ENCODE peak calls at places on chromosome 7, in ten cellular contexts. One of them, this sample, is unnamed.

GRCh38 chr7:100435401-100436304 is 644 bp downstream of the PPP1R35 start:
- DNase-seq in activated CD4-positive, alpha-beta T cell treated with anti-CD3 and anti-CD28 coated beads, Interleukin-2, amount 50 U/mL, for 1 hour: peak
- DNase-seq in brain microvascular endothelial cell: no peak
- DNase-seq in activated gamma-delta T cell: peak
- DNase-seq in GDM1: no peak
- DNase-seq in occipital lobe: no peak
- DNase-seq in hepatic stellate cell: peak
- DNase-seq in AG08395: no peak
- DNase-seq in HS-5: no peak
- DNase-seq in NCI-H146: peak
- DNase-seq in this sample: peak

GRCh38 chr7:15784694-15785030 is 98.2 kb upstream of the MEOX2 start:
- DNase-seq in activated CD4-positive, alpha-beta T cell treated with anti-CD3 and anti-CD28 coated beads, Interleukin-2, amount 50 U/mL, for 1 hour: no peak
- DNase-seq in brain microvascular endothelial cell: no peak
- DNase-seq in activated gamma-delta T cell: no peak
- DNase-seq in GDM1: no peak
- DNase-seq in occipital lobe: no peak
- DNase-seq in hepatic stellate cell: no peak
- DNase-seq in AG08395: no peak
- DNase-seq in HS-5: no peak
- DNase-seq in NCI-H146: no peak
- DNase-seq in this sample: no peak

GRCh38 chr7:88312061-88312663 is 5.5 kb upstream of the STEAP4 start:
- DNase-seq in activated CD4-positive, alpha-beta T cell treated with anti-CD3 and anti-CD28 coated beads, Interleukin-2, amount 50 U/mL, for 1 hour: no peak
- DNase-seq in brain microvascular endothelial cell: no peak
- DNase-seq in activated gamma-delta T cell: no peak
- DNase-seq in GDM1: no peak
- DNase-seq in occipital lobe: no peak
- DNase-seq in hepatic stellate cell: no peak
- DNase-seq in AG08395: peak
- DNase-seq in HS-5: peak
- DNase-seq in NCI-H146: no peak
- DNase-seq in this sample: no peak

GRCh38 chr7:2279873-2280272 is 34.4 kb downstream of the SNX8 start:
- DNase-seq in activated CD4-positive, alpha-beta T cell treated with anti-CD3 and anti-CD28 coated beads, Interleukin-2, amount 50 U/mL, for 1 hour: no peak
- DNase-seq in brain microvascular endothelial cell: no peak
- DNase-seq in activated gamma-delta T cell: no peak
- DNase-seq in GDM1: no peak
- DNase-seq in occipital lobe: no peak
- DNase-seq in hepatic stellate cell: no peak
- DNase-seq in AG08395: no peak
- DNase-seq in HS-5: no peak
- DNase-seq in NCI-H146: no peak
- DNase-seq in this sample: no peak

GRCh38 chr7:66379761-66380160 is 174.6 kb downstream of the TPST1 start:
- DNase-seq in activated CD4-positive, alpha-beta T cell treated with anti-CD3 and anti-CD28 coated beads, Interleukin-2, amount 50 U/mL, for 1 hour: no peak
- DNase-seq in brain microvascular endothelial cell: peak
- DNase-seq in activated gamma-delta T cell: no peak
- DNase-seq in GDM1: no peak
- DNase-seq in occipital lobe: no peak
- DNase-seq in hepatic stellate cell: no peak
- DNase-seq in AG08395: no peak
- DNase-seq in HS-5: peak
- DNase-seq in NCI-H146: no peak
- DNase-seq in this sample: no peak

GRCh38 chr7:84722086-84722485 is 464.8 kb downstream of the SEMA3D start:
- DNase-seq in activated CD4-positive, alpha-beta T cell treated with anti-CD3 and anti-CD28 coated beads, Interleukin-2, amount 50 U/mL, for 1 hour: no peak
- DNase-seq in brain microvascular endothelial cell: peak
- DNase-seq in activated gamma-delta T cell: no peak
- DNase-seq in GDM1: no peak
- DNase-seq in occipital lobe: no peak
- DNase-seq in hepatic stellate cell: no peak
- DNase-seq in AG08395: peak
- DNase-seq in HS-5: peak
- DNase-seq in NCI-H146: no peak
- DNase-seq in this sample: no peak

GRCh38 chr7:108189733-108190388 is 59.7 kb upstream of the LAMB4 start:
- DNase-seq in activated CD4-positive, alpha-beta T cell treated with anti-CD3 and anti-CD28 coated beads, Interleukin-2, amount 50 U/mL, for 1 hour: no peak
- DNase-seq in brain microvascular endothelial cell: no peak
- DNase-seq in activated gamma-delta T cell: no peak
- DNase-seq in GDM1: no peak
- DNase-seq in occipital lobe: no peak
- DNase-seq in hepatic stellate cell: no peak
- DNase-seq in AG08395: no peak
- DNase-seq in HS-5: no peak
- DNase-seq in NCI-H146: no peak
- DNase-seq in this sample: no peak

GRCh38 chr7:20030915-20031362 is 186.2 kb downstream of the MACC1 start:
- DNase-seq in activated CD4-positive, alpha-beta T cell treated with anti-CD3 and anti-CD28 coated beads, Interleukin-2, amount 50 U/mL, for 1 hour: no peak
- DNase-seq in brain microvascular endothelial cell: peak
- DNase-seq in activated gamma-delta T cell: no peak
- DNase-seq in GDM1: no peak
- DNase-seq in occipital lobe: no peak
- DNase-seq in hepatic stellate cell: no peak
- DNase-seq in AG08395: peak
- DNase-seq in HS-5: peak
- DNase-seq in NCI-H146: no peak
- DNase-seq in this sample: no peak

GRCh38 chr7:83347836-83348482 is 185.3 kb upstream of the PCLO start:
- DNase-seq in activated CD4-positive, alpha-beta T cell treated with anti-CD3 and anti-CD28 coated beads, Interleukin-2, amount 50 U/mL, for 1 hour: no peak
- DNase-seq in brain microvascular endothelial cell: peak
- DNase-seq in activated gamma-delta T cell: no peak
- DNase-seq in GDM1: no peak
- DNase-seq in occipital lobe: no peak
- DNase-seq in hepatic stellate cell: peak
- DNase-seq in AG08395: peak
- DNase-seq in HS-5: peak
- DNase-seq in NCI-H146: no peak
- DNase-seq in this sample: no peak

GRCh38 chr7:39754326-39755120 is 131.2 kb downstream of the RALA start:
- DNase-seq in activated CD4-positive, alpha-beta T cell treated with anti-CD3 and anti-CD28 coated beads, Interleukin-2, amount 50 U/mL, for 1 hour: no peak
- DNase-seq in brain microvascular endothelial cell: peak
- DNase-seq in activated gamma-delta T cell: no peak
- DNase-seq in GDM1: no peak
- DNase-seq in occipital lobe: no peak
- DNase-seq in hepatic stellate cell: peak
- DNase-seq in AG08395: peak
- DNase-seq in HS-5: no peak
- DNase-seq in NCI-H146: no peak
- DNase-seq in this sample: no peak

GRCh38 chr7:142626420-142627035 is 122.7 kb upstream of the PRSS1 start:
- DNase-seq in activated CD4-positive, alpha-beta T cell treated with anti-CD3 and anti-CD28 coated beads, Interleukin-2, amount 50 U/mL, for 1 hour: peak
- DNase-seq in brain microvascular endothelial cell: peak
- DNase-seq in activated gamma-delta T cell: no peak
- DNase-seq in GDM1: peak
- DNase-seq in occipital lobe: no peak
- DNase-seq in hepatic stellate cell: peak
- DNase-seq in AG08395: peak
- DNase-seq in HS-5: no peak
- DNase-seq in NCI-H146: peak
- DNase-seq in this sample: peak

GRCh38 chr7:149716007-149716931 is 57.1 kb downstream of the ZNF467 start:
- DNase-seq in activated CD4-positive, alpha-beta T cell treated with anti-CD3 and anti-CD28 coated beads, Interleukin-2, amount 50 U/mL, for 1 hour: no peak
- DNase-seq in brain microvascular endothelial cell: no peak
- DNase-seq in activated gamma-delta T cell: no peak
- DNase-seq in GDM1: no peak
- DNase-seq in occipital lobe: no peak
- DNase-seq in hepatic stellate cell: no peak
- DNase-seq in AG08395: no peak
- DNase-seq in HS-5: no peak
- DNase-seq in NCI-H146: no peak
- DNase-seq in this sample: no peak

GRCh38 chr7:116988363-116988989 is 35.2 kb downstream of the ST7 start:
- DNase-seq in activated CD4-positive, alpha-beta T cell treated with anti-CD3 and anti-CD28 coated beads, Interleukin-2, amount 50 U/mL, for 1 hour: no peak
- DNase-seq in brain microvascular endothelial cell: no peak
- DNase-seq in activated gamma-delta T cell: no peak
- DNase-seq in GDM1: no peak
- DNase-seq in occipital lobe: no peak
- DNase-seq in hepatic stellate cell: no peak
- DNase-seq in AG08395: peak
- DNase-seq in HS-5: no peak
- DNase-seq in NCI-H146: peak
- DNase-seq in this sample: no peak

GRCh38 chr7:2299131-2299829 is 15.0 kb downstream of the SNX8 start:
- DNase-seq in activated CD4-positive, alpha-beta T cell treated with anti-CD3 and anti-CD28 coated beads, Interleukin-2, amount 50 U/mL, for 1 hour: no peak
- DNase-seq in brain microvascular endothelial cell: peak
- DNase-seq in activated gamma-delta T cell: no peak
- DNase-seq in GDM1: no peak
- DNase-seq in occipital lobe: no peak
- DNase-seq in hepatic stellate cell: peak
- DNase-seq in AG08395: peak
- DNase-seq in HS-5: no peak
- DNase-seq in NCI-H146: no peak
- DNase-seq in this sample: no peak

GRCh38 chr7:116226664-116227063 is 16.3 kb downstream of the TES start:
- DNase-seq in activated CD4-positive, alpha-beta T cell treated with anti-CD3 and anti-CD28 coated beads, Interleukin-2, amount 50 U/mL, for 1 hour: no peak
- DNase-seq in brain microvascular endothelial cell: no peak
- DNase-seq in activated gamma-delta T cell: no peak
- DNase-seq in GDM1: no peak
- DNase-seq in occipital lobe: no peak
- DNase-seq in hepatic stellate cell: no peak
- DNase-seq in AG08395: no peak
- DNase-seq in HS-5: no peak
- DNase-seq in NCI-H146: no peak
- DNase-seq in this sample: no peak

GRCh38 chr7:636396-636795 is 90.1 kb upstream of the DNAAF5 start:
- DNase-seq in activated CD4-positive, alpha-beta T cell treated with anti-CD3 and anti-CD28 coated beads, Interleukin-2, amount 50 U/mL, for 1 hour: peak
- DNase-seq in brain microvascular endothelial cell: peak
- DNase-seq in activated gamma-delta T cell: no peak
- DNase-seq in GDM1: peak
- DNase-seq in occipital lobe: no peak
- DNase-seq in hepatic stellate cell: peak
- DNase-seq in AG08395: peak
- DNase-seq in HS-5: no peak
- DNase-seq in NCI-H146: no peak
- DNase-seq in this sample: peak

GRCh38 chr7:8564296-8564695 is 130.9 kb downstream of the NXPH1 start:
- DNase-seq in activated CD4-positive, alpha-beta T cell treated with anti-CD3 and anti-CD28 coated beads, Interleukin-2, amount 50 U/mL, for 1 hour: no peak
- DNase-seq in brain microvascular endothelial cell: no peak
- DNase-seq in activated gamma-delta T cell: no peak
- DNase-seq in GDM1: no peak
- DNase-seq in occipital lobe: no peak
- DNase-seq in hepatic stellate cell: no peak
- DNase-seq in AG08395: no peak
- DNase-seq in HS-5: no peak
- DNase-seq in NCI-H146: no peak
- DNase-seq in this sample: no peak

GRCh38 chr7:129433823-129434171 is 435 bp upstream of the STRIP2 start:
- DNase-seq in activated CD4-positive, alpha-beta T cell treated with anti-CD3 and anti-CD28 coated beads, Interleukin-2, amount 50 U/mL, for 1 hour: no peak
- DNase-seq in brain microvascular endothelial cell: no peak
- DNase-seq in activated gamma-delta T cell: no peak
- DNase-seq in GDM1: no peak
- DNase-seq in occipital lobe: no peak
- DNase-seq in hepatic stellate cell: no peak
- DNase-seq in AG08395: peak
- DNase-seq in HS-5: no peak
- DNase-seq in NCI-H146: no peak
- DNase-seq in this sample: no peak

GRCh38 chr7:19290066-19290465 is 144.8 kb upstream of the FERD3L start:
- DNase-seq in activated CD4-positive, alpha-beta T cell treated with anti-CD3 and anti-CD28 coated beads, Interleukin-2, amount 50 U/mL, for 1 hour: no peak
- DNase-seq in brain microvascular endothelial cell: no peak
- DNase-seq in activated gamma-delta T cell: no peak
- DNase-seq in GDM1: no peak
- DNase-seq in occipital lobe: no peak
- DNase-seq in hepatic stellate cell: no peak
- DNase-seq in AG08395: no peak
- DNase-seq in HS-5: no peak
- DNase-seq in NCI-H146: no peak
- DNase-seq in this sample: no peak

GRCh38 chr7:66043681-66044497 is 31.7 kb upstream of the ASL start:
- DNase-seq in activated CD4-positive, alpha-beta T cell treated with anti-CD3 and anti-CD28 coated beads, Interleukin-2, amount 50 U/mL, for 1 hour: peak
- DNase-seq in brain microvascular endothelial cell: no peak
- DNase-seq in activated gamma-delta T cell: no peak
- DNase-seq in GDM1: no peak
- DNase-seq in occipital lobe: peak
- DNase-seq in hepatic stellate cell: peak
- DNase-seq in AG08395: peak
- DNase-seq in HS-5: no peak
- DNase-seq in NCI-H146: peak
- DNase-seq in this sample: peak

GRCh38 chr7:95375591-95376294 is 20.4 kb downstream of the PON3 start:
- DNase-seq in activated CD4-positive, alpha-beta T cell treated with anti-CD3 and anti-CD28 coated beads, Interleukin-2, amount 50 U/mL, for 1 hour: no peak
- DNase-seq in brain microvascular endothelial cell: no peak
- DNase-seq in activated gamma-delta T cell: no peak
- DNase-seq in GDM1: no peak
- DNase-seq in occipital lobe: no peak
- DNase-seq in hepatic stellate cell: no peak
- DNase-seq in AG08395: no peak
- DNase-seq in HS-5: no peak
- DNase-seq in NCI-H146: no peak
- DNase-seq in this sample: no peak

GRCh38 chr7:103729026-103729425 is 260.4 kb downstream of the RELN start:
- DNase-seq in activated CD4-positive, alpha-beta T cell treated with anti-CD3 and anti-CD28 coated beads, Interleukin-2, amount 50 U/mL, for 1 hour: no peak
- DNase-seq in brain microvascular endothelial cell: no peak
- DNase-seq in activated gamma-delta T cell: no peak
- DNase-seq in GDM1: no peak
- DNase-seq in occipital lobe: no peak
- DNase-seq in hepatic stellate cell: no peak
- DNase-seq in AG08395: no peak
- DNase-seq in HS-5: no peak
- DNase-seq in NCI-H146: no peak
- DNase-seq in this sample: no peak

GRCh38 chr7:130721486-130722277 is 12.3 kb downstream of the KLF14 start:
- DNase-seq in activated CD4-positive, alpha-beta T cell treated with anti-CD3 and anti-CD28 coated beads, Interleukin-2, amount 50 U/mL, for 1 hour: no peak
- DNase-seq in brain microvascular endothelial cell: peak
- DNase-seq in activated gamma-delta T cell: no peak
- DNase-seq in GDM1: no peak
- DNase-seq in occipital lobe: peak
- DNase-seq in hepatic stellate cell: peak
- DNase-seq in AG08395: peak
- DNase-seq in HS-5: no peak
- DNase-seq in NCI-H146: peak
- DNase-seq in this sample: no peak

GRCh38 chr7:8638076-8638475 is 204.7 kb downstream of the NXPH1 start:
- DNase-seq in activated CD4-positive, alpha-beta T cell treated with anti-CD3 and anti-CD28 coated beads, Interleukin-2, amount 50 U/mL, for 1 hour: no peak
- DNase-seq in brain microvascular endothelial cell: no peak
- DNase-seq in activated gamma-delta T cell: no peak
- DNase-seq in GDM1: no peak
- DNase-seq in occipital lobe: no peak
- DNase-seq in hepatic stellate cell: no peak
- DNase-seq in AG08395: no peak
- DNase-seq in HS-5: no peak
- DNase-seq in NCI-H146: peak
- DNase-seq in this sample: no peak

GRCh38 chr7:133070562-133070961 is 11.3 kb downstream of the CHCHD3 start:
- DNase-seq in activated CD4-positive, alpha-beta T cell treated with anti-CD3 and anti-CD28 coated beads, Interleukin-2, amount 50 U/mL, for 1 hour: no peak
- DNase-seq in brain microvascular endothelial cell: no peak
- DNase-seq in activated gamma-delta T cell: no peak
- DNase-seq in GDM1: no peak
- DNase-seq in occipital lobe: no peak
- DNase-seq in hepatic stellate cell: no peak
- DNase-seq in AG08395: no peak
- DNase-seq in HS-5: no peak
- DNase-seq in NCI-H146: no peak
- DNase-seq in this sample: no peak

GRCh38 chr7:33774762-33775523 is 130.4 kb upstream of the BMPER start:
- DNase-seq in activated CD4-positive, alpha-beta T cell treated with anti-CD3 and anti-CD28 coated beads, Interleukin-2, amount 50 U/mL, for 1 hour: no peak
- DNase-seq in brain microvascular endothelial cell: peak
- DNase-seq in activated gamma-delta T cell: no peak
- DNase-seq in GDM1: no peak
- DNase-seq in occipital lobe: no peak
- DNase-seq in hepatic stellate cell: no peak
- DNase-seq in AG08395: no peak
- DNase-seq in HS-5: no peak
- DNase-seq in NCI-H146: no peak
- DNase-seq in this sample: no peak

GRCh38 chr7:102012941-102013461 is 195.6 kb downstream of the CUX1 start:
- DNase-seq in activated CD4-positive, alpha-beta T cell treated with anti-CD3 and anti-CD28 coated beads, Interleukin-2, amount 50 U/mL, for 1 hour: no peak
- DNase-seq in brain microvascular endothelial cell: peak
- DNase-seq in activated gamma-delta T cell: no peak
- DNase-seq in GDM1: no peak
- DNase-seq in occipital lobe: no peak
- DNase-seq in hepatic stellate cell: no peak
- DNase-seq in AG08395: no peak
- DNase-seq in HS-5: no peak
- DNase-seq in NCI-H146: no peak
- DNase-seq in this sample: no peak

GRCh38 chr7:132059141-132059540 is 502.7 kb upstream of the PODXL start:
- DNase-seq in activated CD4-positive, alpha-beta T cell treated with anti-CD3 and anti-CD28 coated beads, Interleukin-2, amount 50 U/mL, for 1 hour: no peak
- DNase-seq in brain microvascular endothelial cell: no peak
- DNase-seq in activated gamma-delta T cell: no peak
- DNase-seq in GDM1: no peak
- DNase-seq in occipital lobe: no peak
- DNase-seq in hepatic stellate cell: no peak
- DNase-seq in AG08395: no peak
- DNase-seq in HS-5: no peak
- DNase-seq in NCI-H146: no peak
- DNase-seq in this sample: no peak

This sample was measured in effector memory CD8-positive, alpha-beta T cell.